ENCODE peak calls at places on chromosomes 3 and 15, in six cellular contexts. S is neuronal stem cell, O is IMR-90, Q is H9, A is mesenchymal stem cell, N is H1. P is an unnamed sample. For H3K27me3, the result is how much of the 10 kb centered on the place peaks cover.

GRCh38 chr3:36303286-36303685 is 77.0 kb upstream of the STAC start:
- DNase-seq in S (no peak), O (no peak), Q (no peak), A (no peak), N (no peak), P (no peak)

GRCh38 chr3:122642935-122643334 is 37.7 kb upstream of the PARP14 start:
- DNase-seq in S (no peak), O (no peak), Q (no peak), A (no peak), N (no peak), P (no peak)

GRCh38 chr15:42808921-42809320 is 72.0 kb upstream of the CDAN1 start:
- DNase-seq in S (no peak), O (no peak), Q (no peak), A (no peak), N (no peak), P (no peak)

GRCh38 chr3:113758389-113759029 is 11.7 kb downstream of the ATP6V1A start:
- DNase-seq in S (no peak), O (peak), Q (no peak), A (peak), N (no peak), P (no peak)

GRCh38 chr15:82122754-82123400 is 77.1 kb upstream of the MEX3B start:
- DNase-seq in S (no peak), O (peak), Q (no peak), A (peak), N (no peak), P (peak)

GRCh38 chr3:171101982-171102610 is 75.6 kb upstream of the SLC2A2 start:
- DNase-seq in S (no peak), O (peak), Q (no peak), A (peak), N (no peak), P (no peak)

GRCh38 chr15:75947117-75947516 is 43.4 kb downstream of the FBXO22 start:
- DNase-seq in S (no peak), O (peak), Q (no peak), A (peak), N (no peak), P (no peak)

GRCh38 chr3:174951023-174951422 is 91.9 kb downstream of the NAALADL2 start:
- DNase-seq in S (no peak), O (peak), Q (no peak), A (peak), N (no peak), P (peak)

GRCh38 chr3:43503067-43503728 is 118.6 kb downstream of the ANO10 start:
- DNase-seq in S (no peak), O (peak), Q (no peak), A (peak), N (no peak), P (peak)

GRCh38 chr3:174495231-174495755 is 363.8 kb upstream of the NAALADL2 start:
- DNase-seq in S (no peak), O (peak), Q (no peak), A (peak), N (no peak), P (no peak)

GRCh38 chr3:64639022-64639421 is 48.8 kb downstream of the ADAMTS9 start:
- DNase-seq in S (peak), O (no peak), Q (no peak), A (no peak), N (no peak), P (peak)

GRCh38 chr15:45393851-45394250 is 15.5 kb upstream of the GATM start:
- DNase-seq in S (no peak), O (no peak), Q (peak), A (peak), N (no peak), P (peak)

GRCh38 chr3:185164428-185165217 is 11.8 kb upstream of the C3orf70 start:
- DNase-seq in S (no peak), O (no peak), Q (no peak), A (no peak), N (no peak), P (no peak)

GRCh38 chr3:189710620-189711388 is 79.6 kb downstream of the TP63 start:
- DNase-seq in S (no peak), O (peak), Q (peak), A (peak), N (peak), P (peak)

GRCh38 chr15:48963524-48964113 is at the start of gene SHC4:
- DNase-seq in S (peak), O (peak), Q (peak), A (peak), N (no peak), P (peak)

GRCh38 chr3:67018105-67018788 is 20.1 kb downstream of the KBTBD8 start:
- DNase-seq in S (no peak), O (no peak), Q (no peak), A (peak), N (no peak), P (no peak)

GRCh38 chr15:69341356-69341755 is 42.6 kb downstream of the PAQR5 start:
- DNase-seq in S (no peak), O (peak), Q (no peak), A (no peak), N (no peak), P (no peak)

GRCh38 chr3:10253731-10254130 is 5.5 kb downstream of the TATDN2 start:
- DNase-seq in S (no peak), O (no peak), Q (no peak), A (no peak), N (no peak), P (no peak)

GRCh38 chr15:92812271-92812670 is 87.9 kb upstream of the CHD2 start:
- DNase-seq in S (no peak), O (no peak), Q (no peak), A (no peak), N (no peak), P (no peak)

GRCh38 chr3:72134989-72135451 is 350.1 kb upstream of the PROK2 start:
- DNase-seq in S (no peak), O (no peak), Q (no peak), A (no peak), N (no peak), P (no peak)

GRCh38 chr3:123695731-123696640 is 111.1 kb upstream of the HACD2 start:
- DNase-seq in S (no peak), O (no peak), Q (no peak), A (no peak), N (no peak), P (no peak)
- H4K8ac ChIP-seq in S (no peak), O (peak), Q (no peak), A (peak), N (no peak), P (no peak)

GRCh38 chr3:58238830-58239229 is 1.2 kb downstream of the ABHD6 start:
- DNase-seq in S (no peak), O (no peak), Q (no peak), A (no peak), N (no peak), P (no peak)
- H3K27me3 ChIP-seq in S (under half), O (under half), Q (under half), A (under half), N (under half), P (under half)

GRCh38 chr3:129013491-129013891 is 12.4 kb downstream of the EFCC1 start:
- DNase-seq in S (no peak), O (no peak), Q (no peak), A (no peak), N (no peak), P (peak)
- H3K27ac ChIP-seq in S (no peak), O (no peak), Q (no peak), A (no peak), N (no peak), P (no peak)

DNA sequence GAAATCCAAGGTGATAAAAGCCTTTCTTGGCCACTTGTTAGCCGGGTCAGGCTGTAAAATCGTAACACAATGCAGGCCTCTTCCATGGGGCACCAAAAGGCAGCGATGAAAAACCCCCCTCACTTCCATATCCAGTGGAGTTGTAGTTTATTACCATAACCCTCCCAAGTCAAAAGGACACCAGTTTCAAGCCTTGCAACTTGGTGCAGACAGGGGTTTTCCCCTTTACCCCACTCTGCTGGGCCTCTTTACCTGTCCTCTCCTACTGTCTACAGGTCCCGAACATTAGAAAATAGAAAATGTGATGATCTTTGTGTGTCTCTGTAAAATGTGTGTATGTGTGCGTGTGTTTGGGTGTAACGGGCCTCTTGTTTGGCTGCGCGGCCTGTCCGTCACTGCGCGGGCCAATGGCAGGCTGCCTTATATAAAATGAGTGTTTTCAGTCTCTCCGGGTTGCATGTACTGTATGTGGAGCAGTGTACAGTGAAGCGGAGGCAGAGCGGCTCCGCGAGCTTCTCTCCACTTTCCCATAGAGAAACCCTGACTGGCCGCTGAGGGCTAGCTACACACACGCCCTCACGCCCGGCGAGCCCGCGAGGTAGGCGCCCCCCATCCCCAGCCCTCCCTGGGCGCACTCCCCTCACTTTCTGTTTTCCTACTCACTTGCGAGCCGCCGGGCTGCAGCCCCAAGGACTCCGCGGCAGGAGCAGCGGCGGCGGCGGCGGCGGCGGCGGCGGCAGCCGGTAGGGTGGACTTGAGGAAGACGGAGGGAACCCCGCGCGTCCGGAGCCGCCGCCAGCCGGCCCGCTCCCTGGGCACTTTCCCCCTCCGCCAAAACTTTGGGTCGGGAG is at the start of gene BBX:
- DNase-seq in S (peak), O (peak), Q (peak), A (peak), N (peak), P (peak)
- H4K8ac ChIP-seq in S (no peak), O (peak), Q (no peak), A (peak), N (peak), P (no peak)

DNA sequence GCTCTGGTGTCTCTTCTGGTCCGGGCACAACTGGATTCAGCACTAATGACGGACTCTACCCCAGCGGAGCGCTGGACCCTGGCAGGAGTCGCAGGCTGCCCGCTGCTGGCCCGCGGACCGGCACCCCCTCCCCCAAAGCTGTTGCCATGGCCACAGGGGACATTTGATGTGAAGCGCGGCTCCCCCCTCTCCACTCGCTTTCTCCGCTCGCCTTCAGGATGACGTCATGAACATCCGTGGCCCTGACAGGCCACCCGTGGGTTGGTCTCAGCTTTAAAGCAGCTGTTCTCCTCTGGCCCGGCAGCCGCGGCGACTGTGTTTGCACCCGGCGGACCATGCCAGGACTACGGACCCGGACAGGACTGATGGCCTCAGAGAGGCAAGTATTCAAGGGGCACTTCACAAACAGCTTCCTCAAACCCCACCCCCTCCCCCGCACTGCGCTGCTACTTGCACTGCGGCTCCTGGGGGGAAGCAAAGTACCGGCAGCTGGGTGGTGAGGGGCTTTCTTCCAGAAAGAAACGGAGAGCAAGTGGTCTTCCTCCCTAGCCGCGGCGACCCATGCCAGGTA is 16.7 kb upstream of the AEN start:
- DNase-seq in S (no peak), O (no peak), Q (no peak), A (no peak), N (no peak), P (no peak)
- H3K27me3 ChIP-seq in S (under half), O (half or more), Q (under half), A (half or more), N (under half), P (under half)

DNA sequence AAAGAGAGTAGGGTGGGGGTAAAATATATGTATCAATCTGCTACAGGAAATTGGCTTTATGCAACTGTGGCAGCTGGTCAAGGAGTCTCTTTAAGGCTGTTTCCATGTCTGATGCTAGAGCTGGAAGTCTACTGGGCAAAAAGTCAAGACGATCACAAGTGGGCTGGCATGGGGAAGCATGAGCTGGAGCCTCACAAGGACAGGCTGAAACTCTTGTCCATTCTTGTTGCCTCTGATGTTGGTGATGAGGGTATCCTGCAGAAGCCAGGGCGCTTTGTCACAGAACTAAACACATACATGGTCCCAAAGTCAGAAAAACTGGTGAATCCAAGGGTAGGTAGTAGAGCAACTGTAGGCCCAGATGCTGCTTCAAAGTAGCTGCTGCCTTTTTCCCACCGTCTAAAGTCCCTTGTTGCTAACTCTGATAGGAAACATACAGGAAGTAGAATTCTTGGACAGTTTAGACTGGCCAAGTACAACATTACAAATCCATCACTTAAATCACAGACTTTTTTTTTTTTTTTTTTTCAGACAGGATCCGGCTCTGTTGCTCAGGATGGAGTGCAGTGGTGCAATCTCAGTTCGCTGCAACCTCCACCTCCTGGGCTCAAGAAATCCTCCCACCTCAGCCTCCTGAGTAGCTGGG is 54.2 kb downstream of the RPL39L start:
- DNase-seq in S (no peak), O (no peak), Q (no peak), A (no peak), N (no peak), P (no peak)
- H3K27ac ChIP-seq in S (no peak), O (no peak), Q (no peak), A (no peak), N (no peak), P (no peak)

GRCh38 chr3:159786489-159787181 is 202.0 kb upstream of the IL12A start:
- DNase-seq in S (no peak), O (no peak), Q (no peak), A (peak), N (no peak), P (no peak)
- H4K8ac ChIP-seq in S (no peak), O (peak), Q (no peak), A (peak), N (no peak), P (no peak)

GRCh38 chr3:158107508-158108095 is 1.4 kb upstream of the SHOX2 start:
- DNase-seq in S (no peak), O (no peak), Q (no peak), A (peak), N (no peak), P (no peak)
- H3K27me3 ChIP-seq in S (half or more), O (half or more), Q (under half), A (half or more), N (half or more), P (under half)

P was measured in mesendoderm.